ENCODE peak calls at places on chromosomes 3 and 15, in four cellular contexts. One of them, this sample, is unnamed.

GRCh38 chr15:91782221-91782620 is 71.3 kb upstream of the SLCO3A1 start:
- DNase-seq in H1: no peak
- DNase-seq in GM12878: no peak
- DNase-seq in HepG2: no peak
- DNase-seq in this sample: no peak

GRCh38 chr15:85910796-85911195 is 116.1 kb upstream of the KLHL25 start:
- DNase-seq in HepG2: no peak
- DNase-seq in GM12878: no peak
- DNase-seq in H1: no peak
- DNase-seq in this sample: no peak

GRCh38 chr3:14273886-14274517 is 95.4 kb downstream of the LSM3 start:
- DNase-seq in GM12878: no peak
- DNase-seq in H1: no peak
- DNase-seq in HepG2: no peak
- DNase-seq in this sample: no peak

GRCh38 chr15:63232400-63232799 is 43.0 kb downstream of the RAB8B start:
- DNase-seq in GM12878: no peak
- DNase-seq in H1: no peak
- DNase-seq in HepG2: no peak
- DNase-seq in this sample: no peak

GRCh38 chr3:189714991-189715961 is 84.1 kb downstream of the TP63 start:
- DNase-seq in HepG2: no peak
- DNase-seq in H1: no peak
- DNase-seq in GM12878: peak
- DNase-seq in this sample: no peak

GRCh38 chr3:187186801-187187421 is 10.4 kb upstream of the RTP1 start:
- DNase-seq in GM12878: no peak
- DNase-seq in H1: no peak
- DNase-seq in HepG2: peak
- DNase-seq in this sample: no peak

GRCh38 chr3:47016934-47017435 is 37.5 kb downstream of the NBEAL2 start:
- DNase-seq in H1: no peak
- DNase-seq in GM12878: peak
- DNase-seq in HepG2: no peak
- DNase-seq in this sample: no peak

GRCh38 chr3:176147251-176147650 is 1050.0 kb downstream of the TBL1XR1 start:
- DNase-seq in GM12878: no peak
- DNase-seq in H1: no peak
- DNase-seq in HepG2: peak
- DNase-seq in this sample: no peak

GRCh38 chr3:169562988-169563774 is 100.3 kb downstream of the MECOM start:
- DNase-seq in GM12878: no peak
- DNase-seq in H1: no peak
- DNase-seq in HepG2: no peak
- DNase-seq in this sample: no peak

DNA sequence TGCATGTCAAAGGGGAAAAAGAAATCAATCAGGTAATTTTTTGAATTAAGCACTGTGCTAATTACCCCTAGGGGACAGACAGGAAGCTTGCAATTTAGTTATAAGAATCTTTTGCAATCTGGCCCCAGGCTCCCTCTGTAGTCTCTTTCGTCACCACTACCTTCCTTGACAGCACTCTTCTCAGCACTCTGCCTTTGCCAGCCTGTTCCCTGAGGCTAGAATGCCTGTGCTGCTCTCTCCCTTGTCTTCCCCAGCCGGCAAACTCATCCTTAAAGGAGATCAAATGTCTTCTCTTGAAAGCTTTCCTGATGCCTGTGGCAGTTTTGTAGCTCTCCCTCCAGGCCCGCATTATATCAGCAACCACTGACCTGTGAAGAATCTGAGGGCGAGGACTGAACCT is 32.4 kb upstream of the PRTG start:
- DNase-seq in H1: no peak
- DNase-seq in HepG2: no peak
- DNase-seq in GM12878: no peak
- DNase-seq in this sample: no peak
- TF ChIP-seq SUZ12 in H1: no peak
- TF ChIP-seq SUZ12 in HepG2: no peak
- TF ChIP-seq SUZ12 in GM12878: no peak
- TF ChIP-seq SUZ12 in this sample: no peak

GRCh38 chr15:67573194-67573593 is 30.7 kb downstream of the MAP2K5 start:
- DNase-seq in HepG2: no peak
- DNase-seq in H1: no peak
- DNase-seq in GM12878: no peak
- DNase-seq in this sample: no peak

GRCh38 chr15:67574981-67575632 is 32.6 kb downstream of the MAP2K5 start:
- DNase-seq in GM12878: no peak
- DNase-seq in HepG2: no peak
- DNase-seq in H1: no peak
- DNase-seq in this sample: no peak

GRCh38 chr15:67570875-67571642 is 28.6 kb downstream of the MAP2K5 start:
- DNase-seq in HepG2: no peak
- DNase-seq in GM12878: no peak
- DNase-seq in H1: no peak
- DNase-seq in this sample: no peak

GRCh38 chr15:67569668-67570067 is 27.2 kb downstream of the MAP2K5 start:
- DNase-seq in H1: no peak
- DNase-seq in HepG2: no peak
- DNase-seq in GM12878: no peak
- DNase-seq in this sample: no peak

DNA sequence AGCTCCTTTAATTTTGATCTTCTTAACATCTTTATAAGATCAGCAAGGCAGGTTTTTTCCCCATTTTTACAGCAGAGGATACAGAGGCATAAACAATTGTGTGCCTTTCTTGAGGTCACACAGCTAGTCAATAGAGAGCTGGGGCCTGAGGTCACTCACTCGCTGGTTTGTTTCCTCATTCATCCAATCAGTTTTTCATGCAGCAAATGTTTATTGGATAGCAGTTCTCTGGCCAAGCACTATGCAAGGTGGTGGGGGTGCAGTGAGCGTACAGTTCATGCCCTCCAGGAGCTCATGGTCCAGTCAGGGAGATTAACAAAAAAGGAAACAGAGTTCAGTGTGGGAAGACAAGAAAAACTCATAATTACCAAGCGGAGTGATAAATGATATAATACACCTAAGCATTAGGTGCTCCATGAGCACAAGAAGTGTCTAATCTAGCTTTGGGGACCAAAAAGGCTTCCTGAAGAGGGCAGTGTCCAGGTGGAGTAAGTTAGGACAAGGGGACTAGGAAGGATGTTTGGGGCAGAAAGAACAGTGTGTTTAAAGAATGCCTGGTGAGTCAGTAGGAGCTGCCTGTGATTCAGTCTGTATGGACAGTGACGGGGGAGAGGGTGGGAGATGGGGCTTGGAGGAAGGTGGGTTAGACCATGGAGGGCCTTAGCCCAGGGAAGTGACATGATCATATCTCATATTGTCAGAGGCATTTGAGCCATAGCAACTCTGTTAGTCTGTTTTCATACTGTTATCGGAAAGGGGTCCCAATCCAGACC is 29.3 kb downstream of the MAP2K5 start:
- DNase-seq in H1: no peak
- DNase-seq in HepG2: peak
- DNase-seq in GM12878: no peak
- DNase-seq in this sample: no peak
- H3K9ac ChIP-seq in H1: no peak
- H3K9ac ChIP-seq in HepG2: no peak
- H3K9ac ChIP-seq in GM12878: no peak
- H3K9ac ChIP-seq in this sample: no peak

DNA sequence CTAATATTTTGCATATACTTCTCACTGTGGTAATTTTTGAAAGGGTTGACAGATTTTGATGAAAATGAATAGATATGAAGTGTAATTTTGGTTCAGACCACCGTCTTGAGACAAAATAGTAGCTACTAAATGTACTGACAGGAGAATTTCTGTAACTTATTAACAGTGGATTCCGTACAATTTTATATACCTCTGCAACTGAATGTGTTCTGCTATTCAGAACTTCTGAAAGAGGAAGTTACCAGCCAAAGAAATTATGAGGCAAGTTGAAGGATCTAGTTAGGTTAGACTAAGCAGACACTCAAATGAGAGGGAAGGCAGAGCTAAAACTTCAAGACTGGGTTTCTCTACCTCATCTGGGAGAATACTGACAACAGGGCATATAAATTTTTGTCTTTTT is 29.4 kb downstream of the GAP43 start:
- DNase-seq in GM12878: no peak
- DNase-seq in H1: no peak
- DNase-seq in HepG2: no peak
- DNase-seq in this sample: no peak
- TF ChIP-seq SUZ12 in GM12878: no peak
- TF ChIP-seq SUZ12 in H1: no peak
- TF ChIP-seq SUZ12 in HepG2: no peak
- TF ChIP-seq SUZ12 in this sample: no peak

DNA sequence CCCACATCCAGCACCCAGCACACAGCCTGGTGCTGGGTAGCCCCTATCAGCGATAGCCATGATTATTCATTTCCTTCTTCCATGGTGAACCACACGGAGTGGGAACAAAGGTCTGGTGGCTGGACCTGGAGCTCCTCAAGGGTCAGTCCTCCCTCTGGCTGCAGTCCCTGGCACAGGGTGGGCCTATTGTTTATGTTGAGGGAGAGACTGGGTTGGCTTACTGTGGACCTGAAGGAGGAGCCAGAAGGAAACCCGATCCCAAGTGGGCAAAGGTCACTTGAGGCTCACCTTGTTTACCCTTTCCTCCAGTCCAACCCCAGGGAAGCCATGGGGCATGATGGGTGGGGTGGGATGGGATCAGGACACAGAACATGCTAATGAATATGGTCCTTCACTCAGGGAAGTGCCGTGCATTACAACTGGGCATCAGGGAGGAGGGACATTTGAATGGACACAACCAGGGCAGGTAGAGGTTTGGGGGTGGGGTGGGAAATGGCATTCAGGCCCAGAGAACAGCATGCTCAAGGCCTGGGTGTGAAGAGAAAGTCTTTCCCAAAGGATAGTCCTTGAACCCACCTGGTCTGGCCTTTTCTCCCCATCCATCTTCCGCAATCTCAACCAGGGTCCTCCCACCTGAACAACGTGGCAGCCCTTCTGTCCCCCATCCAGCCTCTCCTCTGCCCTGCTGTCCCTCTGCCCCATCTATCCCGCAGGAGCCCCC is 1.4 kb upstream of the PRKCD start:
- DNase-seq in H1: no peak
- DNase-seq in HepG2: peak
- DNase-seq in GM12878: no peak
- DNase-seq in this sample: no peak
- H3K9ac ChIP-seq in H1: no peak
- H3K9ac ChIP-seq in HepG2: peak
- H3K9ac ChIP-seq in GM12878: no peak
- H3K9ac ChIP-seq in this sample: no peak

DNA sequence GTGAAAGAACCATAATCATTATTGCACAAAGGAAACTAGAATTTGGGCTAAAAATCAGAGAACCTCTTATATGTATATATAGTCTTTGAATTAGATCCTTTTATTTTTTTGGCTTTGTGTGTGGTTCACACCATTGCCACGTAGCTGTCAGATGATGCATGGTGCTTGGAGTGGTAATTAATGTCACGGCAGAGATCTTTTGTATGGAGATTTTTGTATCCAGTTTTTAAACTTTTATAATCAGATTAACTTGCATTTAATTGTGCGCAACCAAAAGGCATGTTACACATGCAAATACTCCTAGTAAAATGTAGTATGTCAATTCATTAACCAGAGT is 831 bp downstream of the ABHD10 start:
- DNase-seq in GM12878: no peak
- DNase-seq in HepG2: no peak
- DNase-seq in H1: no peak
- DNase-seq in this sample: no peak
- TF ChIP-seq SUZ12 in GM12878: no peak
- TF ChIP-seq SUZ12 in HepG2: no peak
- TF ChIP-seq SUZ12 in H1: no peak
- TF ChIP-seq SUZ12 in this sample: no peak

GRCh38 chr3:130537609-130538304 is 20.8 kb downstream of the COL6A6 start:
- DNase-seq in HepG2: no peak
- DNase-seq in H1: no peak
- DNase-seq in GM12878: no peak
- DNase-seq in this sample: no peak
- H3K9ac ChIP-seq in HepG2: no peak
- H3K9ac ChIP-seq in H1: no peak
- H3K9ac ChIP-seq in GM12878: no peak
- H3K9ac ChIP-seq in this sample: no peak

GRCh38 chr3:72661115-72661457 is 187.2 kb downstream of the SHQ1 start:
- DNase-seq in H1: no peak
- DNase-seq in GM12878: no peak
- DNase-seq in HepG2: no peak
- DNase-seq in this sample: no peak
- TF ChIP-seq SUZ12 in H1: no peak
- TF ChIP-seq SUZ12 in GM12878: no peak
- TF ChIP-seq SUZ12 in HepG2: no peak
- TF ChIP-seq SUZ12 in this sample: no peak

DNA sequence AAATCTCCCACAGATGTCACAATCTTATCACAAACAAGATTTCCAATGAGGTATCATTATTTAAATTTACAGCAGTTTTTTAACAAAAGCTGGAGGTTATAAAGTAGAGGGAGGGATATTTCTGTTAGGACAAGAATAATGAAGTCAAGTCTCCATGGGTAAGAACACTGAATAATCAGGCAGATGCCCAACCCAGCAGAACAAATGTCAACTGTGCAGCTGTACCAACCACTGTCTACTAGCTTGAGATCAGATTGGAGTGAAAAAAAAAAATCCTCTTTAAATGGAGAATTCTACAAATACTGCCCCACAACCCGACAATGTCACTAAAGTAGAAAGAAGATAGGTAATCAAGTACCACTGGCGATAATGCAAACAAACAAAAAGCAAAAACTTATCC is 30.3 kb downstream of the DHX36 start:
- DNase-seq in H1: no peak
- DNase-seq in GM12878: no peak
- DNase-seq in HepG2: no peak
- DNase-seq in this sample: no peak
- H3K9ac ChIP-seq in H1: no peak
- H3K9ac ChIP-seq in GM12878: no peak
- H3K9ac ChIP-seq in HepG2: no peak
- H3K9ac ChIP-seq in this sample: no peak

GRCh38 chr3:179967622-179968021 is 69.1 kb downstream of the PEX5L start:
- DNase-seq in H1: no peak
- DNase-seq in HepG2: no peak
- DNase-seq in GM12878: no peak
- DNase-seq in this sample: no peak
- TF ChIP-seq SUZ12 in H1: no peak
- TF ChIP-seq SUZ12 in HepG2: no peak
- TF ChIP-seq SUZ12 in GM12878: no peak
- TF ChIP-seq SUZ12 in this sample: no peak

This sample was measured in NT2/D1.